ENCODE peak calls at places on chromosomes 13 and 19, in five cellular contexts. X, A, M, Z and F are unnamed samples.

GRCh38 chr19:28615546-28615916 is 597.4 kb downstream of the UQCRFS1 start:
- DNase-seq in X (no peak), A (no peak), M (no peak), Z (peak; percentile 11), F (no peak)

GRCh38 chr19:2477141-2477710 is 1.3 kb downstream of the GADD45B start:
- DNase-seq in M (peak; percentile 49), Z (no peak), A (no peak), X (no peak), F (no peak)

GRCh38 chr13:80340643-80341097 is 256 bp downstream of the SPRY2 start:
- DNase-seq in A (peak; percentile 11), Z (no peak), X (peak; percentile 56), M (no peak), F (no peak)

GRCh38 chr13:24706886-24707585 is 26.8 kb downstream of the ATP12A start:
- DNase-seq in Z (no peak), X (no peak), A (no peak), M (no peak), F (no peak)

GRCh38 chr13:41061914-41062837 is 867 bp downstream of the WBP4 start:
- DNase-seq in M (no peak), X (no peak), Z (peak; percentile 72), A (peak; percentile 69), F (no peak)

GRCh38 chr13:35630551-35631275 is 154.2 kb upstream of the MAB21L1 start:
- DNase-seq in X (no peak), A (peak; percentile 31), M (peak; percentile 25), Z (no peak), F (no peak)

GRCh38 chr13:93959796-93960533 is 519.5 kb downstream of the DCT start:
- DNase-seq in M (no peak), X (no peak), Z (no peak), A (no peak), F (no peak)

GRCh38 chr13:31538067-31539042 is 201.0 kb upstream of the RXFP2 start:
- DNase-seq in X (no peak), M (peak; percentile 14), A (peak; percentile 28), Z (no peak), F (no peak)

GRCh38 chr19:50309396-50310125 is 19.6 kb downstream of the KCNC3 start:
- DNase-seq in Z (no peak), A (no peak), X (no peak), M (no peak), F (no peak)

GRCh38 chr19:31676271-31677004 is 327.2 kb upstream of the TSHZ3 start:
- DNase-seq in X (no peak), M (peak; percentile 22), Z (no peak), A (no peak), F (no peak)

GRCh38 chr13:27679896-27680295 is 58.2 kb downstream of the POLR1D start:
- DNase-seq in A (no peak), M (no peak), Z (no peak), X (no peak), F (no peak)

GRCh38 chr19:33108161-33108560 is 23.8 kb upstream of the WDR88 start:
- DNase-seq in A (no peak), X (no peak), Z (no peak), M (no peak), F (no peak)

GRCh38 chr19:45477713-45478453 is 10.1 kb downstream of the FOSB start:
- DNase-seq in A (peak; percentile 66), M (no peak), Z (no peak), X (no peak), F (no peak)

GRCh38 chr13:112971288-112971643 is 2.3 kb downstream of the MCF2L start:
- DNase-seq in X (no peak), M (no peak), Z (no peak), A (no peak), F (no peak)

GRCh38 chr13:50129065-50129922 is 114.0 kb downstream of the KCNRG start:
- DNase-seq in X (no peak), M (no peak), Z (no peak), A (no peak), F (no peak)

GRCh38 chr19:14439014-14439413 is 5.9 kb downstream of the PKN1 start:
- DNase-seq in A (no peak), Z (no peak), X (no peak), M (no peak), F (no peak)

GRCh38 chr19:45276284-45276687 is 25.2 kb downstream of the MARK4 start:
- DNase-seq in M (peak; percentile 16), Z (no peak), A (no peak), X (no peak), F (no peak)

GRCh38 chr13:113814435-113814821 is 49.4 kb downstream of the GAS6 start:
- DNase-seq in X (no peak), Z (no peak), A (no peak), M (no peak), F (no peak)

GRCh38 chr13:76820759-76821158 is 65.4 kb downstream of the KCTD12 start:
- DNase-seq in M (no peak), X (no peak), Z (peak; percentile 80), A (no peak), F (no peak)

GRCh38 chr13:74678308-74678958 is 544.2 kb upstream of the KLF12 start:
- DNase-seq in Z (no peak), A (no peak), X (no peak), M (no peak), F (no peak)

GRCh38 chr19:18519962-18520847 is 1.7 kb downstream of the ELL start:
- DNase-seq in A (peak; percentile 80), Z (peak; percentile 76), M (peak; percentile 78), X (no peak), F (peak; percentile 87)

GRCh38 chr13:28455580-28456194 is 39.2 kb downstream of the FLT1 start:
- DNase-seq in A (no peak), Z (no peak), M (no peak), X (no peak), F (no peak)

GRCh38 chr13:113448545-113448884 is 4.8 kb downstream of the ADPRHL1 start:
- DNase-seq in Z (no peak), M (peak; percentile 84), X (no peak), A (no peak), F (no peak)

GRCh38 chr13:44757671-44758070 is 181.5 kb upstream of the TSC22D1 start:
- DNase-seq in M (no peak), Z (no peak), X (no peak), A (no peak), F (no peak)

GRCh38 chr19:30084390-30084819 is 142.4 kb downstream of the URI1 start:
- DNase-seq in Z (no peak), X (no peak), M (no peak), A (no peak), F (no peak)

GRCh38 chr13:82480415-82480814 is 1401.9 kb downstream of the SLITRK1 start:
- DNase-seq in X (no peak), A (no peak), M (no peak), Z (no peak), F (no peak)